ENCODE peak calls at places on chromosomes 4 and X, in ten cellular contexts. One of them, this sample, is unnamed.

GRCh38 chr4:57632564-57632963 is 522.4 kb upstream of the IGFBP7 start:
- DNase-seq in left ventricle myocardium inferior: no peak
- DNase-seq in testis: no peak
- DNase-seq in HFF-Myc: no peak
- DNase-seq in thoracic aorta: no peak
- DNase-seq in heart right ventricle: no peak
- DNase-seq in NB4: no peak
- DNase-seq in CD4-positive, alpha-beta T cell: no peak
- DNase-seq in dorsolateral prefrontal cortex: no peak
- DNase-seq in heart left ventricle: no peak
- DNase-seq in this sample: no peak

GRCh38 chr4:176425035-176425434 is 105.3 kb downstream of the SPCS3 start:
- DNase-seq in left ventricle myocardium inferior: no peak
- DNase-seq in thoracic aorta: no peak
- DNase-seq in HFF-Myc: no peak
- DNase-seq in heart right ventricle: no peak
- DNase-seq in dorsolateral prefrontal cortex: no peak
- DNase-seq in NB4: no peak
- DNase-seq in heart left ventricle: no peak
- DNase-seq in CD4-positive, alpha-beta T cell: no peak
- DNase-seq in testis: no peak
- DNase-seq in this sample: no peak

GRCh38 chr4:72975488-72975784 is 94.1 kb downstream of the COX18 start:
- DNase-seq in thoracic aorta: no peak
- DNase-seq in left ventricle myocardium inferior: no peak
- DNase-seq in NB4: no peak
- DNase-seq in heart left ventricle: no peak
- DNase-seq in dorsolateral prefrontal cortex: no peak
- DNase-seq in CD4-positive, alpha-beta T cell: no peak
- DNase-seq in heart right ventricle: no peak
- DNase-seq in testis: no peak
- DNase-seq in HFF-Myc: no peak
- DNase-seq in this sample: no peak

GRCh38 chr4:91099666-91100065 is 972.5 kb downstream of the CCSER1 start:
- DNase-seq in left ventricle myocardium inferior: no peak
- DNase-seq in heart right ventricle: no peak
- DNase-seq in dorsolateral prefrontal cortex: no peak
- DNase-seq in NB4: no peak
- DNase-seq in heart left ventricle: no peak
- DNase-seq in HFF-Myc: no peak
- DNase-seq in CD4-positive, alpha-beta T cell: no peak
- DNase-seq in testis: no peak
- DNase-seq in thoracic aorta: no peak
- DNase-seq in this sample: no peak

GRCh38 chr4:7904942-7905341 is 34.7 kb downstream of the AFAP1 start:
- DNase-seq in thoracic aorta: no peak
- DNase-seq in CD4-positive, alpha-beta T cell: no peak
- DNase-seq in dorsolateral prefrontal cortex: peak
- DNase-seq in heart right ventricle: no peak
- DNase-seq in NB4: no peak
- DNase-seq in heart left ventricle: no peak
- DNase-seq in HFF-Myc: peak
- DNase-seq in testis: no peak
- DNase-seq in left ventricle myocardium inferior: no peak
- DNase-seq in this sample: peak

GRCh38 chr4:130922955-130923354 is 1827.0 kb downstream of the C4orf33 start:
- DNase-seq in CD4-positive, alpha-beta T cell: no peak
- DNase-seq in left ventricle myocardium inferior: no peak
- DNase-seq in testis: no peak
- DNase-seq in thoracic aorta: no peak
- DNase-seq in HFF-Myc: no peak
- DNase-seq in heart left ventricle: no peak
- DNase-seq in heart right ventricle: no peak
- DNase-seq in dorsolateral prefrontal cortex: no peak
- DNase-seq in NB4: no peak
- DNase-seq in this sample: no peak

GRCh38 chr4:103026868-103027267 is 7.4 kb upstream of the SLC9B1 start:
- DNase-seq in heart right ventricle: no peak
- DNase-seq in thoracic aorta: no peak
- DNase-seq in HFF-Myc: no peak
- DNase-seq in CD4-positive, alpha-beta T cell: no peak
- DNase-seq in heart left ventricle: no peak
- DNase-seq in dorsolateral prefrontal cortex: no peak
- DNase-seq in testis: no peak
- DNase-seq in NB4: no peak
- DNase-seq in left ventricle myocardium inferior: no peak
- DNase-seq in this sample: no peak

GRCh38 chrX:107565916-107566602 is 62.3 kb upstream of the PRPS1 start:
- DNase-seq in dorsolateral prefrontal cortex: peak
- DNase-seq in left ventricle myocardium inferior: no peak
- DNase-seq in CD4-positive, alpha-beta T cell: no peak
- DNase-seq in NB4: peak
- DNase-seq in heart left ventricle: no peak
- DNase-seq in heart right ventricle: no peak
- DNase-seq in thoracic aorta: no peak
- DNase-seq in HFF-Myc: no peak
- DNase-seq in testis: no peak
- DNase-seq in this sample: no peak

GRCh38 chrX:1465261-1466231 is 12.8 kb upstream of the ASMTL start:
- DNase-seq in HFF-Myc: no peak
- DNase-seq in testis: no peak
- DNase-seq in heart left ventricle: peak
- DNase-seq in thoracic aorta: no peak
- DNase-seq in heart right ventricle: no peak
- DNase-seq in dorsolateral prefrontal cortex: no peak
- DNase-seq in NB4: no peak
- DNase-seq in left ventricle myocardium inferior: no peak
- DNase-seq in CD4-positive, alpha-beta T cell: peak
- DNase-seq in this sample: no peak

GRCh38 chrX:1466971-1467561 is 14.4 kb upstream of the ASMTL start:
- DNase-seq in CD4-positive, alpha-beta T cell: peak
- DNase-seq in HFF-Myc: no peak
- DNase-seq in thoracic aorta: no peak
- DNase-seq in testis: no peak
- DNase-seq in left ventricle myocardium inferior: no peak
- DNase-seq in NB4: no peak
- DNase-seq in heart right ventricle: no peak
- DNase-seq in heart left ventricle: peak
- DNase-seq in dorsolateral prefrontal cortex: no peak
- DNase-seq in this sample: no peak

GRCh38 chrX:1466232-1466661 is 13.5 kb upstream of the ASMTL start:
- DNase-seq in CD4-positive, alpha-beta T cell: peak
- DNase-seq in heart right ventricle: no peak
- DNase-seq in dorsolateral prefrontal cortex: no peak
- DNase-seq in NB4: no peak
- DNase-seq in thoracic aorta: no peak
- DNase-seq in heart left ventricle: peak
- DNase-seq in testis: no peak
- DNase-seq in HFF-Myc: no peak
- DNase-seq in left ventricle myocardium inferior: no peak
- DNase-seq in this sample: no peak

GRCh38 chrX:1464282-1465131 is 11.8 kb upstream of the ASMTL start:
- DNase-seq in HFF-Myc: no peak
- DNase-seq in left ventricle myocardium inferior: no peak
- DNase-seq in CD4-positive, alpha-beta T cell: peak
- DNase-seq in NB4: no peak
- DNase-seq in heart right ventricle: no peak
- DNase-seq in heart left ventricle: peak
- DNase-seq in thoracic aorta: no peak
- DNase-seq in testis: peak
- DNase-seq in dorsolateral prefrontal cortex: no peak
- DNase-seq in this sample: no peak

DNA sequence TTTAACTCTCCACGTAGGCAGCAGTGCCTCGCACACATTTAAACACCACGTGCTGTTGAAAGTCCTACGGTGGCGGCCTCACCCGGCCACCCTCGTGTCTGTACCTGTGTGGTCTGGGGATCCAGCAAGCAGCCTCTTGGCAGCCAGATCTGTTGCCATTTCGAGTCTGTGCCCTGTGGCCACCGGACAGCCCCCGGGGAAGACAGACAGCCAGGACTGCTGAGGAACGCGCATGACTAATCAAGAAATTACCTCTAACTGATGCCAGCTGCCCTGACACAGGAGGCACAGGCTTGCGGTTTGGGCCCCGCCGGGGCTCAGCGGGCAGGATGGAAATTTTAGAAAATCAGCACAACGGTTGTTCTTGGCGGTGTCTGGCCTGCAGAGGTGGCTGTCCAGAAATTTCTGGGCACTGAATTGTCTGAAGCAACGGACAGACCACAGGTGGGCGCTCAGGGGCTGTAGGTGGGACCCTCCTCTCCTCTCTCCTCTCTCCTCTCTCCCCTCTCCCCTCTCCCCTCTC is 15.6 kb upstream of the ASMTL start:
- DNase-seq in thoracic aorta: no peak
- DNase-seq in NB4: peak
- DNase-seq in heart right ventricle: no peak
- DNase-seq in testis: peak
- DNase-seq in HFF-Myc: no peak
- DNase-seq in dorsolateral prefrontal cortex: no peak
- DNase-seq in heart left ventricle: peak
- DNase-seq in CD4-positive, alpha-beta T cell: peak
- DNase-seq in left ventricle myocardium inferior: no peak
- DNase-seq in this sample: no peak
- TF ChIP-seq CTCF in thoracic aorta: no peak
- TF ChIP-seq CTCF in NB4: peak
- TF ChIP-seq CTCF in heart right ventricle: no peak
- TF ChIP-seq CTCF in testis: no peak
- TF ChIP-seq CTCF in HFF-Myc: peak
- TF ChIP-seq CTCF in dorsolateral prefrontal cortex: no peak
- TF ChIP-seq CTCF in heart left ventricle: no peak
- TF ChIP-seq CTCF in CD4-positive, alpha-beta T cell: no peak
- TF ChIP-seq CTCF in left ventricle myocardium inferior: no peak
- TF ChIP-seq CTCF in this sample: no peak

DNA sequence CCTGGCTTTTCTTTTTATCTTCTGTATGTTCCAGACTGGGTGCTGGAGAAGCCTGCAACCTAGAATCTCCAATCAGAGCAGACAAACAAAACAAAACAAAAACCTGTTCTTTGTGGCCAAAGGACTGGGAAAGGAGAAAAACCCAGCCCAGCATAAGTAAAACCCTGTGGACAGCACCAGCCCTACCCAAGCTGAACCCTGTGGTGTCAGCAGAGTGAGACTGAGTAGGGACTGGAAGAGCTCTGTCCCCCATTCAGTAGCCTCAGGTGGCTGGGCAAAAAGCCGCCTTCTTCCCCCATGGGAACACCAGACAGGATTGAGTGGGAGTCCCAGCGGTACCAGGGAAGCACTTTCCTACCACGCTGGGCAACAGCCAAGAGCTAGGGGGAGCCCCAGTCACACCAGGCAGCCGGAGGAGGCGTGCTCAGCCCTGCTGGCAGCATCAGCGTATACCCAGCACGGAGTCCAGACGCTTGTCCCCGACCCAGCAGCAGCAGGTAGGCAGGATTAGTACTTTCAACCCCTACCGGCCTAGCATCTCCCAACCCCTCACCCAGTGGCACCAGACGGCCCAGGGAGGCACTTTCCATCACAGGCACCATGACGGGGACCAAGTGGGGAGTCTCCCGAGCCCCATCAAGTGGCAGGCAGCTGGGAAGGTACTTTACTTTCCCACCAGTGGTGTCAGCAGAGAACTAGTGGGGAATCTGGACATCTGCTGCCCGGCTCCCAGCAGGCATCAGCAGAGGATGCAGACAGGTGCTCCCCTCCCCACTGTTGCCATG is 8.6 kb upstream of the JADE3 start:
- DNase-seq in NB4: peak
- DNase-seq in left ventricle myocardium inferior: peak
- DNase-seq in thoracic aorta: no peak
- DNase-seq in heart right ventricle: peak
- DNase-seq in CD4-positive, alpha-beta T cell: peak
- DNase-seq in dorsolateral prefrontal cortex: peak
- DNase-seq in HFF-Myc: peak
- DNase-seq in testis: peak
- DNase-seq in heart left ventricle: peak
- DNase-seq in this sample: peak
- TF ChIP-seq CTCF in NB4: peak
- TF ChIP-seq CTCF in left ventricle myocardium inferior: peak
- TF ChIP-seq CTCF in thoracic aorta: peak
- TF ChIP-seq CTCF in heart right ventricle: peak
- TF ChIP-seq CTCF in CD4-positive, alpha-beta T cell: peak
- TF ChIP-seq CTCF in dorsolateral prefrontal cortex: peak
- TF ChIP-seq CTCF in HFF-Myc: peak
- TF ChIP-seq CTCF in testis: peak
- TF ChIP-seq CTCF in heart left ventricle: peak
- TF ChIP-seq CTCF in this sample: peak

GRCh38 chr4:113880240-113881028 is 99.0 kb downstream of the ARSJ start:
- DNase-seq in CD4-positive, alpha-beta T cell: no peak
- DNase-seq in dorsolateral prefrontal cortex: no peak
- DNase-seq in NB4: no peak
- DNase-seq in heart right ventricle: no peak
- DNase-seq in heart left ventricle: no peak
- DNase-seq in thoracic aorta: no peak
- DNase-seq in HFF-Myc: no peak
- DNase-seq in left ventricle myocardium inferior: no peak
- DNase-seq in testis: no peak
- DNase-seq in this sample: no peak

GRCh38 chr4:113874480-113874879 is 105.0 kb downstream of the ARSJ start:
- DNase-seq in thoracic aorta: no peak
- DNase-seq in testis: no peak
- DNase-seq in dorsolateral prefrontal cortex: no peak
- DNase-seq in heart right ventricle: no peak
- DNase-seq in NB4: no peak
- DNase-seq in left ventricle myocardium inferior: no peak
- DNase-seq in heart left ventricle: no peak
- DNase-seq in CD4-positive, alpha-beta T cell: no peak
- DNase-seq in HFF-Myc: no peak
- DNase-seq in this sample: no peak

GRCh38 chr4:113881256-113881655 is 98.2 kb downstream of the ARSJ start:
- DNase-seq in heart right ventricle: no peak
- DNase-seq in NB4: no peak
- DNase-seq in dorsolateral prefrontal cortex: no peak
- DNase-seq in thoracic aorta: no peak
- DNase-seq in heart left ventricle: no peak
- DNase-seq in CD4-positive, alpha-beta T cell: no peak
- DNase-seq in HFF-Myc: no peak
- DNase-seq in left ventricle myocardium inferior: no peak
- DNase-seq in testis: no peak
- DNase-seq in this sample: no peak

GRCh38 chr4:113882668-113883067 is 96.8 kb downstream of the ARSJ start:
- DNase-seq in heart left ventricle: no peak
- DNase-seq in heart right ventricle: no peak
- DNase-seq in NB4: no peak
- DNase-seq in thoracic aorta: no peak
- DNase-seq in left ventricle myocardium inferior: no peak
- DNase-seq in HFF-Myc: no peak
- DNase-seq in CD4-positive, alpha-beta T cell: no peak
- DNase-seq in testis: no peak
- DNase-seq in dorsolateral prefrontal cortex: no peak
- DNase-seq in this sample: no peak

DNA sequence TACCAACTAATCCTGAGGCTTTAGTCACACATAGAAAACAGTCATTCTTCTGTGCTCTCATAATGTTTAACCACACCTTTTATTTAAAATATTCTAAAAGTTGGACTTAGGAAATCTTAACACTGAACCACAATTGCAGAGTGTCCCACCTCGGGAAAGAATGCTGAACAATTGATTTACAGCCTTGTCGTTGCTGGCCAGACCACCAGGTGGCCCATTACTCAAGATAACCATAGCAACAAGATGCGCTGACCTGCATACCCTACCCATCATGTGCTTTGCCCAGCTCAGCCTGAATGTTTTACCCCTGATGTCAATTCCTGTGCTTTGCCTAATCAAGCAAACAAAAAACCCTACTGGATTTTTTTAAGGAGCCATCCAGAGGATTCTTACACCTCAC is 100.7 kb downstream of the ARSJ start:
- DNase-seq in dorsolateral prefrontal cortex: no peak
- DNase-seq in heart right ventricle: no peak
- DNase-seq in heart left ventricle: no peak
- DNase-seq in thoracic aorta: no peak
- DNase-seq in left ventricle myocardium inferior: no peak
- DNase-seq in testis: no peak
- DNase-seq in HFF-Myc: no peak
- DNase-seq in NB4: peak
- DNase-seq in CD4-positive, alpha-beta T cell: no peak
- DNase-seq in this sample: no peak
- TF ChIP-seq CTCF in dorsolateral prefrontal cortex: no peak
- TF ChIP-seq CTCF in heart right ventricle: peak
- TF ChIP-seq CTCF in heart left ventricle: no peak
- TF ChIP-seq CTCF in thoracic aorta: no peak
- TF ChIP-seq CTCF in left ventricle myocardium inferior: peak
- TF ChIP-seq CTCF in testis: no peak
- TF ChIP-seq CTCF in HFF-Myc: peak
- TF ChIP-seq CTCF in NB4: no peak
- TF ChIP-seq CTCF in CD4-positive, alpha-beta T cell: no peak
- TF ChIP-seq CTCF in this sample: no peak

DNA sequence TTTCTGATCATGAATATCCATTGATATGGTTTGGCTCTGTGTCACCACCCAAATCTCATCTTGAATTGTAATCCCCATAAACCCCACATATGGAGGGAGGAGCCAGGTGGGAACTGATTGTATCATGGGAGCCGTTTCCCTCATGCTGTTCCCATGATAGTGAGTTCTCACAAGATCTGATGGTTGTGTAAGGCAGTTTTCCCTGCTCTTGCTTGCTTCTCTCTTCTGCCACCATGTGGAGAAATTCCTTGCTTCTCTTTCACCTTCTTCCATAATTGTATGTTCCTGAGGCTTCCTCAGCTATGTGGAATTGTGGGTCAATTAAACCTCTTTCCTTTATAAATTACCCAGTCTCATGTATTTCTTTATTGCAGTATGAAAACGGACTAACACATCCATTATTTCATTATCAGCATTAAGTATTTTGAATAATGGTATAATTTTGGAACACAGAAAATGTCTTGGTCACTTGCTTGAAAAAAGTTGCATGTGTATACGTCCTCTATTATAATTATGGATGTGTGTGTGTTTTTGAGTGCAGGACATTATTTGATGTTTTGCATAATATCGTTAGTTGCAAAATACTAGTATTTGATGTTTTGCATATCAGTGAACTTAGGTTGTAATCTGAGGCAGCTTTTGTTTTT is 334.6 kb downstream of the PCDH10 start:
- DNase-seq in heart right ventricle: no peak
- DNase-seq in thoracic aorta: no peak
- DNase-seq in HFF-Myc: no peak
- DNase-seq in dorsolateral prefrontal cortex: no peak
- DNase-seq in testis: peak
- DNase-seq in left ventricle myocardium inferior: no peak
- DNase-seq in NB4: peak
- DNase-seq in heart left ventricle: no peak
- DNase-seq in CD4-positive, alpha-beta T cell: no peak
- DNase-seq in this sample: no peak
- TF ChIP-seq CTCF in heart right ventricle: peak
- TF ChIP-seq CTCF in thoracic aorta: peak
- TF ChIP-seq CTCF in HFF-Myc: no peak
- TF ChIP-seq CTCF in dorsolateral prefrontal cortex: peak
- TF ChIP-seq CTCF in testis: peak
- TF ChIP-seq CTCF in left ventricle myocardium inferior: peak
- TF ChIP-seq CTCF in NB4: peak
- TF ChIP-seq CTCF in heart left ventricle: no peak
- TF ChIP-seq CTCF in CD4-positive, alpha-beta T cell: no peak
- TF ChIP-seq CTCF in this sample: no peak

This sample was measured in uterus.